ENCODE peak calls at places on chromosome 10, in seven cellular contexts. U is Karpas-422; A is upper lobe of right lung; G is heart right ventricle; B is pancreas; I is IMR-90; E is CD8-positive, alpha-beta T cell. D is an unnamed sample. For H3K4me1 and H3K27me3, the result is how much of the 10 kb centered on the place peaks cover.

GRCh38 chr10:114967071-114967470 is 29.1 kb downstream of the TRUB1 start:
- DNase-seq in U (no peak), A (no peak), G (no peak), B (no peak), I (peak), E (no peak), D (peak)

GRCh38 chr10:46282460-46283216 is 4.2 kb upstream of the ANTXRL start:
- DNase-seq in U (no peak), A (peak), G (peak), B (peak), I (peak), E (peak), D (peak)

GRCh38 chr10:67650558-67650957 is 45.4 kb downstream of the CTNNA3 start:
- DNase-seq in U (no peak), A (no peak), G (no peak), B (no peak), I (no peak), E (no peak), D (no peak)

GRCh38 chr10:50234486-50234885 is 16.8 kb downstream of the ASAH2 start:
- DNase-seq in U (no peak), A (no peak), G (no peak), B (no peak), I (no peak), E (no peak), D (no peak)

GRCh38 chr10:118799779-118800178 is 45.0 kb upstream of the CACUL1 start:
- DNase-seq in U (no peak), A (no peak), G (no peak), B (no peak), I (peak), E (no peak), D (no peak)

GRCh38 chr10:23439920-23440875 is 1.3 kb downstream of the OTUD1 start:
- DNase-seq in U (no peak), A (peak), G (peak), B (peak), I (peak), E (peak), D (peak)

GRCh38 chr10:19815478-19816419 is 483 bp upstream of the PLXDC2 start:
- DNase-seq in U (no peak), A (peak), G (peak), B (peak), I (peak), E (no peak), D (peak)

GRCh38 chr10:131017566-131018285 is 293.8 kb downstream of the TCERG1L start:
- DNase-seq in U (no peak), A (peak), G (no peak), B (no peak), I (no peak), E (no peak), D (no peak)

GRCh38 chr10:132847856-132848255 is 61.9 kb upstream of the NKX6-2 start:
- DNase-seq in U (no peak), A (peak), G (no peak), B (no peak), I (no peak), E (no peak), D (no peak)

GRCh38 chr10:35025916-35026315 is 64.2 kb downstream of the CUL2 start:
- DNase-seq in U (no peak), A (no peak), G (no peak), B (no peak), I (peak), E (no peak), D (no peak)

GRCh38 chr10:35563266-35563891 is 41.8 kb upstream of the GJD4 start:
- DNase-seq in U (peak), A (peak), G (peak), B (peak), I (peak), E (peak), D (peak)

GRCh38 chr10:128078136-128078969 is 47.9 kb downstream of the MKI67 start:
- DNase-seq in U (peak), A (peak), G (no peak), B (no peak), I (peak), E (no peak), D (peak)

GRCh38 chr10:29005988-29006387 is 282.9 kb upstream of the LYZL1 start:
- DNase-seq in U (no peak), A (no peak), G (no peak), B (no peak), I (no peak), E (no peak), D (no peak)

GRCh38 chr10:125602825-125603224 is 80.1 kb downstream of the TEX36 start:
- DNase-seq in U (no peak), A (no peak), G (no peak), B (no peak), I (no peak), E (no peak), D (no peak)

GRCh38 chr10:127243490-127244272 is 47.3 kb upstream of the INSYN2A start:
- DNase-seq in U (peak), A (no peak), G (no peak), B (no peak), I (peak), E (peak), D (peak)

GRCh38 chr10:102752934-102753664 is 9.4 kb downstream of the WBP1L start:
- DNase-seq in U (peak), A (no peak), G (peak), B (no peak), I (peak), E (no peak), D (peak)

GRCh38 chr10:116692225-116692624 is 50.1 kb downstream of the HSPA12A start:
- DNase-seq in U (no peak), A (peak), G (no peak), B (no peak), I (no peak), E (no peak), D (no peak)

GRCh38 chr10:124977648-124978375 is 35.9 kb downstream of the ZRANB1 start:
- DNase-seq in U (no peak), A (no peak), G (no peak), B (no peak), I (no peak), E (no peak), D (no peak)

GRCh38 chr10:30782543-30783461 is 153.2 kb upstream of the LYZL2 start:
- DNase-seq in U (no peak), A (no peak), G (no peak), B (no peak), I (peak), E (no peak), D (peak)

GRCh38 chr10:11654659-11655058 is 43.2 kb upstream of the USP6NL start:
- DNase-seq in U (no peak), A (no peak), G (no peak), B (no peak), I (no peak), E (no peak), D (no peak)

GRCh38 chr10:73973427-73973826 is 24.5 kb upstream of the VCL start:
- DNase-seq in U (no peak), A (no peak), G (no peak), B (no peak), I (no peak), E (no peak), D (no peak)

GRCh38 chr10:118343115-118343514 is 991 bp upstream of the FAM204A start:
- DNase-seq in U (no peak), A (no peak), G (no peak), B (no peak), I (peak), E (no peak), D (no peak)

GRCh38 chr10:46033602-46034011 is 3.2 kb upstream of the NCOA4 start:
- DNase-seq in U (no peak), A (no peak), G (no peak), B (no peak), I (peak), E (no peak), D (peak)

GRCh38 chr10:32263300-32263699 is 83.7 kb downstream of the EPC1 start:
- DNase-seq in U (no peak), A (no peak), G (no peak), B (no peak), I (no peak), E (no peak), D (no peak)

GRCh38 chr10:22854935-22855421 is 72.9 kb upstream of the ARMC3 start:
- DNase-seq in U (no peak), A (no peak), G (peak), B (no peak), I (peak), E (no peak), D (peak)

GRCh38 chr10:17348111-17349008 is 106.0 kb downstream of the ST8SIA6 start:
- DNase-seq in U (no peak), A (no peak), G (peak), B (peak), I (peak), E (no peak), D (peak)

DNA sequence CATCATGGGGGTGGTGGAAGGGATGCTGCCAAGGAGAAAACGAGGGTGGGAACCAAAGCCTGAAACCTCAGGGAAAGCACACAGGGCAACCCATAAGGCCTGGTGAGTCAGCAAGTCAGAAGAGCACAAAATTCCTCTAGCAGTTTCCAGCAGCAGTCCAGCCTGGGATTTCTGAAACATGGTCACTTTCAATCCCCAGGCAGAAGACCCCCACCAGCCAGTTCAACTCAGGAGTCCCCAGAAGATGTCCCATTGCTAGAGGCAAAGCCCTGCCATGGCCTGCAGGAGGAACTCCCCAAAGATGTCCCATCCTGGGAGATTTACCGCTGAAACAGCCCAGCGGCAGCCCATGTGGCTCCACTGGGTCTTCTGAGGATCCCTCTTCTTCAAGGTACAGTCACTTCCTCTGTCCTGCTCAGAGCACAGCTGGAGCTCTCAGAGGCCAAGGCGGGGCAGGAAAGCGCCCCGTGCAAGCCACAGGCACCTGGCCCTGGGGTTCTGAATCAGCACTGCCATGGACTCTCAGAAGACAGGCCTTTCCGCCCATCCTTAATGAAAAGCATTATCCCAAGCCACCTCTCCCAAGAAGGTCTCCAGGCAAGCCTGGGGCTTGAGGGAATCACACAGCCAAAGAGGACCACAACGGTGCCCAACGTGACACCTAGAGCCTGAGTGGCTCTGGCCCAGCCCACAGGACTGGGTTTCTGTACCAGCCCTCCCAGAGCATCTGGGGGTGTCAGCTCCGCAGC is 196.9 kb downstream of the GRID1 start:
- DNase-seq in U (no peak), A (peak), G (no peak), B (no peak), I (no peak), E (no peak), D (no peak)
- H3K4me1 ChIP-seq in U (under half), A (under half), G (under half), B (under half), I (under half), E (under half), D (under half)

GRCh38 chr10:97292862-97293198 is 393 bp upstream of the ARHGAP19 start:
- DNase-seq in U (no peak), A (no peak), G (no peak), B (no peak), I (no peak), E (no peak), D (no peak)
- H3K4me3 ChIP-seq in U (peak), A (no peak), G (peak), B (no peak), I (no peak), E (no peak), D (no peak)

GRCh38 chr10:98031440-98031839 is 1.0 kb upstream of the CRTAC1 start:
- DNase-seq in U (no peak), A (no peak), G (no peak), B (no peak), I (no peak), E (no peak), D (no peak)
- H3K27me3 ChIP-seq in U (under half), A (half or more), G (half or more), B (under half), I (half or more), E (under half), D (half or more)

GRCh38 chr10:676178-676577 is 13.3 kb downstream of the DIP2C start:
- DNase-seq in U (no peak), A (no peak), G (no peak), B (no peak), I (no peak), E (no peak), D (no peak)

GRCh38 chr10:679556-679955 is 9.9 kb downstream of the DIP2C start:
- DNase-seq in U (no peak), A (no peak), G (no peak), B (no peak), I (no peak), E (no peak), D (no peak)

GRCh38 chr10:675532-675931 is 13.9 kb downstream of the DIP2C start:
- DNase-seq in U (no peak), A (no peak), G (no peak), B (no peak), I (no peak), E (no peak), D (no peak)

GRCh38 chr10:677750-678661 is 11.5 kb downstream of the DIP2C start:
- DNase-seq in U (no peak), A (peak), G (no peak), B (no peak), I (no peak), E (no peak), D (no peak)

DNA sequence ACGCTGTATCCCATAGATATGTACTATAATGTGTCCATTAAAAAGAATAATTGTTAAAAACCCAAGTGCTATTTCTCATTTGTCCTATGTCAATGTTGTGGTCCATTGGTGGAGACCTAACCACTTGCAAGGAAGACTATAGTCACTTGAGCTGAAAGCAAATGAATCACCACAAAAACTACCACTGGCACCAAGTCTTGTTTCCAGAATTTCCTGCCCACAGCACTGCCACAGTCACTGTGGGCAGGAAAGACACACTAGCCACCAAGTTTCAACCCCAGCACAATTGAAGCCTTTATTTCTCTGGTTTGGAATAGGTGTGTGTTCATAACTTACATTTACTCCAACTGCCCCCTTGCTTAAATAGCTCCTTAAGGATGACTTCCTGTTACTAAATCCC is 12.4 kb downstream of the DIP2C start:
- DNase-seq in U (no peak), A (no peak), G (no peak), B (no peak), I (no peak), E (no peak), D (no peak)
- H3K4me1 ChIP-seq in U (under half), A (under half), G (under half), B (under half), I (under half), E (under half), D (under half)

GRCh38 chr10:88991161-88991899 is 732 bp downstream of the FAS start:
- DNase-seq in U (peak), A (peak), G (peak), B (peak), I (peak), E (peak), D (peak)

GRCh38 chr10:88990528-88991160 is at the start of gene FAS:
- DNase-seq in U (peak), A (peak), G (peak), B (peak), I (peak), E (peak), D (peak)

GRCh38 chr10:88992945-88993537 is 2.4 kb downstream of the FAS start:
- DNase-seq in U (peak), A (no peak), G (no peak), B (no peak), I (peak), E (no peak), D (no peak)

GRCh38 chr10:88989824-88990527 is 622 bp upstream of the FAS start:
- DNase-seq in U (peak), A (no peak), G (no peak), B (no peak), I (peak), E (no peak), D (peak)

DNA sequence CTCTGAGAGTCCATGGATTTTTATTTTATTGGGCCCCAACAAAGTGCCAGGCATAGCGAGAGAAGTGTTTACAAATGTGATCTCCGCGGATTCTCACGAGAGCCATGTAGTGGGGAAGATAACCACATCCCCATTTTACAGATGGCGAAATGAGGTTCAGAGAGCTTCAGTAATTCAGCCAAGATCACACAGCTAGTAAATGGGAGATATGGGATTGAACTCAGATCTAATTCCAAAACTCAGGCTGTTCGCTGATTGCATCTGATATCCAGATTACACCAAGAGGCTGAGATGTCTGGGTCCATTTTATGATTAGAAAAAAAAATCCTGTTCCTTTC is 1.3 kb downstream of the FAS start:
- DNase-seq in U (peak), A (no peak), G (no peak), B (no peak), I (no peak), E (no peak), D (no peak)
- H3K4me3 ChIP-seq in U (peak), A (peak), G (peak), B (peak), I (peak), E (peak), D (peak)

DNA sequence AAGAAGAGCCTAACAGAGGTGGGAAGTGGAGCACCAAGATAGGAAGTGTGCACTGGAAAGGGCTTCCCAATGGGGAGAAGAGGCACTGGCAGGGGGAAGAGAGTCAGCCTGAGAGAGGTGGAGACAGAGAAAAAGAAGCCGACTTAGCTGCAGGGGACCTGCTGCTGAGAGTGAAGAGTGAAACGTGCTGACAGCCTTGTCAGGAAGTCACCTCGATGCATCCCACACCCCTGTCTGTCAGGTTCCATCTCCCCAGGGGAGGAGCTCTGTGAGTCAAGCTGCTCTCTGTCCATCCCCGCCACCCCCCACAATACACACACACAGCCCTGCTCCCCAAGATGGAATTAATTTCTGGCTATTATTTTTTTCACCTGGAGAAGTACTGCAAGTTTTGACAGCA is 14.0 kb downstream of the KAZALD1 start:
- DNase-seq in U (peak), A (no peak), G (no peak), B (no peak), I (no peak), E (no peak), D (no peak)
- H3K27me3 ChIP-seq in U (under half), A (under half), G (half or more), B (under half), I (half or more), E (under half), D (under half)

D was measured in cardiac muscle cell.